ENCODE peak calls at places on chromosomes 7 and 10, in four cellular contexts. One of them, this sample, is unnamed.
A peak's percentile ranks its signal among the peaks of the same experiment; 100 is the strongest.

GRCh38 chr7:91628742-91629141 is 251.8 kb downstream of the MTERF1 start:
- DNase-seq in iris pigment epithelial cell: no peak
- DNase-seq in NCI-H1105: peak; percentile 26
- DNase-seq in CD4-positive, CD25-positive, alpha-beta regulatory T cell: no peak
- DNase-seq in this sample: no peak

GRCh38 chr7:152850420-152850819 is 90.9 kb downstream of the ACTR3B start:
- DNase-seq in iris pigment epithelial cell: no peak
- DNase-seq in NCI-H1105: no peak
- DNase-seq in CD4-positive, CD25-positive, alpha-beta regulatory T cell: no peak
- DNase-seq in this sample: no peak

GRCh38 chr7:74320645-74321178 is 31.5 kb downstream of the CLIP2 start:
- DNase-seq in iris pigment epithelial cell: no peak
- DNase-seq in NCI-H1105: no peak
- DNase-seq in CD4-positive, CD25-positive, alpha-beta regulatory T cell: no peak
- DNase-seq in this sample: no peak

GRCh38 chr10:33248638-33249037 is 85.8 kb downstream of the NRP1 start:
- DNase-seq in iris pigment epithelial cell: peak; percentile 98
- DNase-seq in NCI-H1105: no peak
- DNase-seq in CD4-positive, CD25-positive, alpha-beta regulatory T cell: peak; percentile 35
- DNase-seq in this sample: no peak

GRCh38 chr10:80324891-80325364 is 31.6 kb downstream of the DYDC1 start:
- DNase-seq in iris pigment epithelial cell: no peak
- DNase-seq in NCI-H1105: no peak
- DNase-seq in CD4-positive, CD25-positive, alpha-beta regulatory T cell: no peak
- DNase-seq in this sample: no peak

GRCh38 chr10:125602825-125603224 is 80.1 kb downstream of the TEX36 start:
- DNase-seq in iris pigment epithelial cell: no peak
- DNase-seq in NCI-H1105: no peak
- DNase-seq in CD4-positive, CD25-positive, alpha-beta regulatory T cell: no peak
- DNase-seq in this sample: no peak

GRCh38 chr10:71268247-71268691 is 50.8 kb upstream of the SLC29A3 start:
- DNase-seq in iris pigment epithelial cell: peak; percentile 38
- DNase-seq in NCI-H1105: no peak
- DNase-seq in CD4-positive, CD25-positive, alpha-beta regulatory T cell: no peak
- DNase-seq in this sample: peak; percentile 43

GRCh38 chr7:133119067-133119466 is 37.2 kb upstream of the CHCHD3 start:
- DNase-seq in iris pigment epithelial cell: no peak
- DNase-seq in NCI-H1105: no peak
- DNase-seq in CD4-positive, CD25-positive, alpha-beta regulatory T cell: no peak
- DNase-seq in this sample: no peak

GRCh38 chr10:37263304-37263703 is 137.9 kb downstream of the ANKRD30A start:
- DNase-seq in iris pigment epithelial cell: no peak
- DNase-seq in NCI-H1105: no peak
- DNase-seq in CD4-positive, CD25-positive, alpha-beta regulatory T cell: no peak
- DNase-seq in this sample: no peak